ENCODE peak calls at places on chromosome 3, in four cellular contexts. M, Z, E and V are unnamed samples.

GRCh38 chr3:102207173-102207572 is 227.6 kb upstream of the ZPLD1 start:
- DNase-seq in M (no peak), Z (no peak), E (peak), V (no peak)

GRCh38 chr3:181567446-181568075 is 144.2 kb upstream of the SOX2 start:
- DNase-seq in M (no peak), Z (no peak), E (no peak), V (no peak)

GRCh38 chr3:158911586-158911985 is 109.7 kb downstream of the MFSD1 start:
- DNase-seq in M (no peak), Z (no peak), E (no peak), V (no peak)

GRCh38 chr3:138921316-138922292 is 25.3 kb downstream of the FOXL2 start:
- DNase-seq in M (no peak), Z (no peak), E (peak), V (no peak)

GRCh38 chr3:126828306-126828705 is 124.3 kb downstream of the CHCHD6 start:
- DNase-seq in M (no peak), Z (peak), E (no peak), V (no peak)

GRCh38 chr3:37546876-37547275 is 314.8 kb upstream of the CTDSPL start:
- DNase-seq in M (no peak), Z (no peak), E (peak), V (no peak)

GRCh38 chr3:182300266-182300665 is 493.0 kb upstream of the ATP11B start:
- DNase-seq in M (no peak), Z (no peak), E (no peak), V (no peak)

GRCh38 chr3:46934508-46935167 is 41.9 kb downstream of the CCDC12 start:
- DNase-seq in M (no peak), Z (peak), E (no peak), V (no peak)

GRCh38 chr3:116242825-116243224 is 202.5 kb downstream of the LSAMP start:
- DNase-seq in M (no peak), Z (no peak), E (no peak), V (no peak)

GRCh38 chr3:42635111-42635510 is 18.4 kb upstream of the ZBTB47 start:
- DNase-seq in M (no peak), Z (no peak), E (no peak), V (no peak)

GRCh38 chr3:127053026-127053425 is 70.1 kb downstream of the PLXNA1 start:
- DNase-seq in M (no peak), Z (peak), E (no peak), V (no peak)

GRCh38 chr3:32972482-32973146 is 21.2 kb downstream of the CCR4 start:
- DNase-seq in M (no peak), Z (no peak), E (no peak), V (no peak)

GRCh38 chr3:25460751-25461150 is 32.7 kb downstream of the RARB start:
- DNase-seq in M (no peak), Z (no peak), E (no peak), V (no peak)

GRCh38 chr3:25178627-25179026 is 249.4 kb upstream of the RARB start:
- DNase-seq in M (no peak), Z (no peak), E (no peak), V (no peak)

GRCh38 chr3:153295906-153296305 is 133.9 kb downstream of the RAP2B start:
- DNase-seq in M (no peak), Z (no peak), E (peak), V (no peak)

GRCh38 chr3:157154563-157155333 is 5.2 kb downstream of the CCNL1 start:
- DNase-seq in M (no peak), Z (no peak), E (no peak), V (no peak)

GRCh38 chr3:25575001-25575400 is 89.7 kb downstream of the TOP2B start:
- DNase-seq in M (no peak), Z (no peak), E (no peak), V (no peak)

GRCh38 chr3:65945480-65945879 is 93.2 kb downstream of the MAGI1 start:
- DNase-seq in M (no peak), Z (no peak), E (peak), V (no peak)

GRCh38 chr3:9180764-9181117 is 68.7 kb downstream of the SRGAP3 start:
- DNase-seq in M (no peak), Z (no peak), E (no peak), V (no peak)

GRCh38 chr3:100981546-100981945 is 11.7 kb downstream of the ABI3BP start:
- DNase-seq in M (no peak), Z (no peak), E (no peak), V (no peak)

GRCh38 chr3:94460914-94461313 is 398.1 kb downstream of the NSUN3 start:
- DNase-seq in M (no peak), Z (no peak), E (no peak), V (no peak)

GRCh38 chr3:183265713-183266417 is 12.8 kb downstream of the B3GNT5 start:
- DNase-seq in M (no peak), Z (no peak), E (peak), V (no peak)

GRCh38 chr3:97815149-97815917 is 6.5 kb upstream of the CRYBG3 start:
- DNase-seq in M (no peak), Z (no peak), E (no peak), V (no peak)

GRCh38 chr3:22315925-22316324 is 564.9 kb upstream of the ZNF385D start:
- DNase-seq in M (no peak), Z (no peak), E (no peak), V (no peak)

GRCh38 chr3:25885544-25885943 is 95.7 kb downstream of the OXSM start:
- DNase-seq in M (no peak), Z (no peak), E (no peak), V (no peak)

GRCh38 chr3:132242790-132243189 is 74.4 kb upstream of the ACP3 start:
- DNase-seq in M (no peak), Z (no peak), E (no peak), V (no peak)

GRCh38 chr3:11363732-11364131 is 91.5 kb downstream of the ATG7 start:
- DNase-seq in M (no peak), Z (no peak), E (no peak), V (no peak)

GRCh38 chr3:85574306-85574705 is 615.5 kb downstream of the CADM2 start:
- DNase-seq in M (no peak), Z (no peak), E (no peak), V (no peak)

GRCh38 chr3:70990723-70991122 is 592.8 kb downstream of the FOXP1 start:
- DNase-seq in M (no peak), Z (no peak), E (peak), V (no peak)

GRCh38 chr3:32968367-32969087 is 17.1 kb downstream of the CCR4 start:
- DNase-seq in M (no peak), Z (no peak), E (no peak), V (no peak)

GRCh38 chr3:156675744-156676466 is 1.5 kb downstream of the TIPARP start:
- DNase-seq in M (peak), Z (peak), E (peak), V (no peak)

GRCh38 chr3:30984855-30985793 is 90.7 kb upstream of the GADL1 start:
- DNase-seq in M (no peak), Z (no peak), E (no peak), V (no peak)

GRCh38 chr3:30970183-30970582 is 75.7 kb upstream of the GADL1 start:
- DNase-seq in M (no peak), Z (no peak), E (peak), V (no peak)

GRCh38 chr3:107523361-107524213 is 825 bp downstream of the BBX start:
- DNase-seq in M (peak), Z (peak), E (peak), V (peak)

GRCh38 chr3:155963557-155963956 is 93.1 kb downstream of the GMPS start:
- DNase-seq in M (no peak), Z (no peak), E (peak), V (no peak)

DNA sequence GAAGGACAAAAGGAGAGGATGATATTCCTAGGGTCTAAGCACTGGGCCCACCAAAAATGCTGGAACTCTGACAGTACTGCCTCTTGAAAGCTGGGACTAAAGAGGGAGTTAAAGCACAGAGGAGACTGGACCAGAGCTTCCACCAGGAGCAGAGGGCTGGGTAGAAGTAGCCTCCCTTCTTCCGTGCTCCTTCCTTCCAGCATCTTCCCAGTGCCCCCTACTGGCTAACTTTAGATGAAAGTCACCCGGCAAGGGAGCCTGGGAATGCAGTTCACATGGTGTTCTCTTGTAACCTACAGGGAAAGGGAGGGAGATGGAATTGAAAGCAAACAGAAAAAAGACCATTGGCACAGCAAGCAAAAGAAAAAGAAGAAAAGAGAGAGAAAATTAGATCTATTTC is 106.1 kb upstream of the COL8A1 start:
- DNase-seq in M (no peak), Z (no peak), E (peak), V (no peak)
- TF ChIP-seq CTCF in M (peak), Z (peak), E (peak), V (peak)

GRCh38 chr3:189537135-189537534 is 94.1 kb upstream of the TP63 start:
- DNase-seq in M (no peak), Z (no peak), E (no peak), V (no peak)
- TF ChIP-seq CTCF in M (no peak), Z (no peak), E (no peak), V (no peak)

DNA sequence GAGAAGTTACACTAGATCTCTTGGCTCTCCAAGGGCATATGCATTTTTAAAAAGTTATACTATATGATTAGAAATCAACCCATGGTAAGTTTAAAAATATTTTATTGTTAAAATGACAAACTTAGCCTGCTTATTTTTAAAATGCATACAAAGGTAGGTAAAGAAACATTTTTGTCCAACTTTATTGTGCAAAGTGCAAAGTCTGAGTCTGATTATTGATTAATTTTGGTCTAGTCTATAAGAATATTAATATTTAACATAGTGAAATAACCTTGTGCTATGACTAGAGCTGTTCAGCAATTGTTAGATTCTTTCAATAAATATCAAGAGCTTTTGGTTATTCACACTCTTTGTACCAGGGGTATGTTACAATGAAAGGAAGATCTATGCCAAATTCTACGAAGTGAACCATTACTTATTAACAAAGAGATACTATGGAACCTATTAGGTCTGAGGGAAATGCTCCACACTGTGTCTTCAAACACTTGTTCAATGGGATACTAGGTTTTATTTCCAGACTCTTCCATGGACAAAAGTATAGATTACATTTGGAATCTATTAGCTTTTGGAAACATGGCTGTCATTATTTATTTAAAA is 70.4 kb downstream of the DIPK2A start:
- DNase-seq in M (no peak), Z (no peak), E (no peak), V (no peak)
- TF ChIP-seq CTCF in M (no peak), Z (no peak), E (no peak), V (no peak)

GRCh38 chr3:170111147-170111771 is 70.3 kb downstream of the PHC3 start:
- DNase-seq in M (no peak), Z (no peak), E (no peak), V (no peak)

DNA sequence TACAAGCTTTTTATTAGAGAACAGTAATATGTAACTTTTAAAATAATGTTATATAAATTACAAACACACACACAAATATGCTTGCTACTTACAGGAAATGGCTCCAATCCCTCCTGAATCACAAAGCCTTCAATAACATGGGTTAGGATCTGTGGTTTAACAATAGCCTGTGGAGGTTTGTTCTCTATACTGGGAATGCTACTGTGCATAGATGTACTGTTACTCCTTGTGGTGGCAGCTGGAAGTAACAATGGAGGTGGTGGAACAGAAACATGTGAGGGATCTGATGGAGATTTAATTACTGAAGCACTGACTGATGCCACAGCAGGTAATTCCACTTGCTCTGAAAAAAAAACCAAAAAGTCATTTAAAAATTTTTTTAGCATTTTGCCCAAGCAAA is 64.4 kb downstream of the PHC3 start:
- DNase-seq in M (no peak), Z (no peak), E (no peak), V (no peak)
- TF ChIP-seq CTCF in M (no peak), Z (no peak), E (peak), V (peak)

GRCh38 chr3:23926736-23927135 is 9.8 kb downstream of the RPL15 start:
- DNase-seq in M (no peak), Z (no peak), E (no peak), V (no peak)
- TF ChIP-seq CTCF in M (no peak), Z (peak), E (peak), V (peak)

DNA sequence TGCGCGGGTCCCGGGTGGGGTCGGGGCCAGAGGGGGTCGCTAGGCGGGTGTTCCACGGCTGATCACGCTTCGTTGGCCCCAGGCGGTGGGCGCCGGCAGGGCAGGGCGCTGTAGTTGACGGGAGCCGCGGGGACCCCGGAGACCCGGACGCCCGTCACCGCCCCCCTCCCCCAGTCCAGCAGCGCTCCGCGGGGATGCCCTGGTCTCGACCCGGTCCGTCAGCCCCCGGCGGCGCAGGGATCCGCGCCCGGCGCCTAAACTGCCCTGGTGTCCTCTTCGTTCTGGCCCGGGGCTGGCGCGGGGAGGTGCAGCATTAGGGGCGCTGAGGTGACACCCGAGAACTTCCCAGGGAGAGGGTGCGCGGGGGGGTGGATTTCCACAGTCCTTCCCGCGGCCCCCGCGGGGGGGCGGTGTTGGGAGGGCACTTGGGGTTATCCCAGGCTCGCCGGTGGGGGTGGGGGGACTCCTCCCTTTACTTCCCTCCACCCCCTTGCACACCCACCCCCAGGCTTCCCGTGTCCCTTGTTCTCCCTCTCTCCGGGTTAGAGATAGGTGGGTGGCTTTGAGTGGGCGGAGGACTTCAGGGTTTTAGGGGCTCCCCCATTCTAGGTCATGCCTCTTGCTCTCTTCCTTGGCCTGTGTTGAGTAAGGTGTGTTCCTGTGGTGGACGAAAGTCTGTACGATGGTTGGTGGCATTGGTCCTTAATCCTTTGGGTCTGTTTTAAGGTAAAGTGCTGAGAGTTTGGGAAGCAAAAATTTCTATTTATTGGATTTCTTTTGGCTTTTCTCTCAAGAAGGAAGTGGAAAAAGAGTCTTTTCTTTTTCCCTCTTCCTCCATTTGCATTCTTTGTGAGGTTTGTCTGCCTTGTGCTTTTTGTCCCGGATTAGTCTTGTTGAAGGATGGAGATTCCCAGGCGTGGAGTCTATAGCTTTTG is 672 bp downstream of the SKIL start:
- DNase-seq in M (peak), Z (peak), E (peak), V (peak)
- TF ChIP-seq CTCF in M (no peak), Z (peak), E (peak), V (peak)

GRCh38 chr3:58683001-58683845 is 16.6 kb upstream of the FAM3D start:
- DNase-seq in M (no peak), Z (no peak), E (peak), V (no peak)
- TF ChIP-seq CTCF in M (no peak), Z (no peak), E (no peak), V (no peak)